ENCODE peak calls at places on chromosomes 4 and X, in eight cellular contexts. One of them, this sample, is unnamed.

GRCh38 chr4:61628727-61629126 is 428.6 kb downstream of the ADGRL3 start:
- DNase-seq in uterus: no peak
- DNase-seq in suprapubic skin: no peak
- DNase-seq in body of pancreas: no peak
- DNase-seq in adrenal gland: no peak
- DNase-seq in spleen: no peak
- DNase-seq in ovary: no peak
- DNase-seq in A549: no peak
- DNase-seq in this sample: no peak

GRCh38 chr4:8198206-8198905 is 734 bp upstream of the SH3TC1 start:
- DNase-seq in uterus: no peak
- DNase-seq in suprapubic skin: no peak
- DNase-seq in body of pancreas: peak; percentile 80
- DNase-seq in adrenal gland: no peak
- DNase-seq in spleen: peak; percentile 85
- DNase-seq in ovary: no peak
- DNase-seq in A549: no peak
- DNase-seq in this sample: no peak

GRCh38 chr4:87330761-87331160 is 8.1 kb upstream of the HSD17B13 start:
- DNase-seq in uterus: no peak
- DNase-seq in suprapubic skin: no peak
- DNase-seq in body of pancreas: no peak
- DNase-seq in adrenal gland: no peak
- DNase-seq in spleen: no peak
- DNase-seq in ovary: no peak
- DNase-seq in A549: no peak
- DNase-seq in this sample: no peak

GRCh38 chrX:16807976-16808542 is 21.8 kb downstream of the TXLNG start:
- DNase-seq in uterus: no peak
- DNase-seq in suprapubic skin: no peak
- DNase-seq in body of pancreas: no peak
- DNase-seq in adrenal gland: no peak
- DNase-seq in spleen: no peak
- DNase-seq in ovary: no peak
- DNase-seq in A549: peak; percentile 61
- DNase-seq in this sample: peak; percentile 55

GRCh38 chr4:127881565-127881869 is 824 bp downstream of the PLK4 start:
- DNase-seq in uterus: no peak
- DNase-seq in suprapubic skin: no peak
- DNase-seq in body of pancreas: no peak
- DNase-seq in adrenal gland: no peak
- DNase-seq in spleen: no peak
- DNase-seq in ovary: no peak
- DNase-seq in A549: no peak
- DNase-seq in this sample: no peak

GRCh38 chr4:180665994-180666818 is 1577.0 kb upstream of the TENM3 start:
- DNase-seq in uterus: no peak
- DNase-seq in suprapubic skin: no peak
- DNase-seq in body of pancreas: no peak
- DNase-seq in adrenal gland: peak; percentile 36
- DNase-seq in spleen: no peak
- DNase-seq in ovary: no peak
- DNase-seq in A549: peak; percentile 46
- DNase-seq in this sample: peak; percentile 61

GRCh38 chrX:45200741-45201234 is at the start of gene DIPK2B:
- DNase-seq in uterus: no peak
- DNase-seq in suprapubic skin: no peak
- DNase-seq in body of pancreas: no peak
- DNase-seq in adrenal gland: peak; percentile 23
- DNase-seq in spleen: no peak
- DNase-seq in ovary: peak; percentile 23
- DNase-seq in A549: no peak
- DNase-seq in this sample: no peak

GRCh38 chrX:145405012-145405411 is 157.7 kb downstream of the SPANXN1 start:
- DNase-seq in uterus: no peak
- DNase-seq in suprapubic skin: no peak
- DNase-seq in body of pancreas: peak; percentile 5
- DNase-seq in adrenal gland: peak; percentile 17
- DNase-seq in spleen: no peak
- DNase-seq in ovary: no peak
- DNase-seq in A549: peak; percentile 24
- DNase-seq in this sample: peak; percentile 1

GRCh38 chr4:127997534-127998388 is 32.6 kb downstream of the ABHD18 start:
- DNase-seq in uterus: no peak
- DNase-seq in suprapubic skin: no peak
- DNase-seq in body of pancreas: peak; percentile 39
- DNase-seq in adrenal gland: no peak
- DNase-seq in spleen: no peak
- DNase-seq in ovary: no peak
- DNase-seq in A549: peak; percentile 71
- DNase-seq in this sample: peak; percentile 6

GRCh38 chr4:120683902-120684540 is 238.5 kb downstream of the PRDM5 start:
- DNase-seq in uterus: no peak
- DNase-seq in suprapubic skin: no peak
- DNase-seq in body of pancreas: no peak
- DNase-seq in adrenal gland: no peak
- DNase-seq in spleen: no peak
- DNase-seq in ovary: no peak
- DNase-seq in A549: no peak
- DNase-seq in this sample: no peak

GRCh38 chr4:26687728-26688127 is 103.8 kb downstream of the TBC1D19 start:
- DNase-seq in uterus: no peak
- DNase-seq in suprapubic skin: no peak
- DNase-seq in body of pancreas: no peak
- DNase-seq in adrenal gland: no peak
- DNase-seq in spleen: no peak
- DNase-seq in ovary: no peak
- DNase-seq in A549: no peak
- DNase-seq in this sample: no peak

GRCh38 chr4:15262396-15262795 is 165.4 kb upstream of the C1QTNF7 start:
- DNase-seq in uterus: no peak
- DNase-seq in suprapubic skin: no peak
- DNase-seq in body of pancreas: no peak
- DNase-seq in adrenal gland: no peak
- DNase-seq in spleen: no peak
- DNase-seq in ovary: no peak
- DNase-seq in A549: no peak
- DNase-seq in this sample: no peak

GRCh38 chrX:20477836-20478532 is 211.3 kb upstream of the RPS6KA3 start:
- DNase-seq in uterus: no peak
- DNase-seq in suprapubic skin: no peak
- DNase-seq in body of pancreas: peak; percentile 21
- DNase-seq in adrenal gland: no peak
- DNase-seq in spleen: no peak
- DNase-seq in ovary: no peak
- DNase-seq in A549: no peak
- DNase-seq in this sample: no peak

GRCh38 chrX:24153175-24153795 is 3.8 kb downstream of the ZFX start:
- DNase-seq in uterus: no peak
- DNase-seq in suprapubic skin: no peak
- DNase-seq in body of pancreas: no peak
- DNase-seq in adrenal gland: no peak
- DNase-seq in spleen: no peak
- DNase-seq in ovary: no peak
- DNase-seq in A549: peak; percentile 48
- DNase-seq in this sample: peak; percentile 4

GRCh38 chrX:39519566-39520301 is 578.0 kb downstream of the BCOR start:
- DNase-seq in uterus: no peak
- DNase-seq in suprapubic skin: no peak
- DNase-seq in body of pancreas: no peak
- DNase-seq in adrenal gland: no peak
- DNase-seq in spleen: no peak
- DNase-seq in ovary: no peak
- DNase-seq in A549: no peak
- DNase-seq in this sample: no peak

GRCh38 chrX:70592091-70592490 is 147.5 kb downstream of the DLG3 start:
- DNase-seq in uterus: no peak
- DNase-seq in suprapubic skin: no peak
- DNase-seq in body of pancreas: no peak
- DNase-seq in adrenal gland: no peak
- DNase-seq in spleen: no peak
- DNase-seq in ovary: no peak
- DNase-seq in A549: peak; percentile 55
- DNase-seq in this sample: no peak

GRCh38 chr4:97016186-97016945 is 1126.9 kb downstream of the STPG2 start:
- DNase-seq in uterus: no peak
- DNase-seq in suprapubic skin: no peak
- DNase-seq in body of pancreas: no peak
- DNase-seq in adrenal gland: no peak
- DNase-seq in spleen: no peak
- DNase-seq in ovary: no peak
- DNase-seq in A549: no peak
- DNase-seq in this sample: no peak

GRCh38 chr4:81736324-81736723 is 264.6 kb upstream of the RASGEF1B start:
- DNase-seq in uterus: no peak
- DNase-seq in suprapubic skin: no peak
- DNase-seq in body of pancreas: no peak
- DNase-seq in adrenal gland: no peak
- DNase-seq in spleen: no peak
- DNase-seq in ovary: no peak
- DNase-seq in A549: no peak
- DNase-seq in this sample: peak; percentile 4

GRCh38 chr4:78629991-78630541 is 78.5 kb downstream of the ANXA3 start:
- DNase-seq in uterus: no peak
- DNase-seq in suprapubic skin: no peak
- DNase-seq in body of pancreas: peak; percentile 61
- DNase-seq in adrenal gland: no peak
- DNase-seq in spleen: no peak
- DNase-seq in ovary: no peak
- DNase-seq in A549: no peak
- DNase-seq in this sample: peak; percentile 76

GRCh38 chrX:47958943-47959342 is 44.8 kb downstream of the ZNF182 start:
- DNase-seq in uterus: no peak
- DNase-seq in suprapubic skin: no peak
- DNase-seq in body of pancreas: peak; percentile 16
- DNase-seq in adrenal gland: no peak
- DNase-seq in spleen: no peak
- DNase-seq in ovary: no peak
- DNase-seq in A549: no peak
- DNase-seq in this sample: peak; percentile 14

GRCh38 chr4:48778431-48779094 is 1.5 kb downstream of the FRYL start:
- DNase-seq in uterus: no peak
- DNase-seq in suprapubic skin: no peak
- DNase-seq in body of pancreas: no peak
- DNase-seq in adrenal gland: no peak
- DNase-seq in spleen: no peak
- DNase-seq in ovary: no peak
- DNase-seq in A549: no peak
- DNase-seq in this sample: peak; percentile 56

GRCh38 chr4:158807696-158808095 is 38.9 kb downstream of the FNIP2 start:
- DNase-seq in uterus: no peak
- DNase-seq in suprapubic skin: no peak
- DNase-seq in body of pancreas: no peak
- DNase-seq in adrenal gland: no peak
- DNase-seq in spleen: no peak
- DNase-seq in ovary: no peak
- DNase-seq in A549: no peak
- DNase-seq in this sample: peak; percentile 72

GRCh38 chr4:158810487-158811215 is 41.8 kb downstream of the FNIP2 start:
- DNase-seq in uterus: peak; percentile 69
- DNase-seq in suprapubic skin: peak; percentile 83
- DNase-seq in body of pancreas: peak; percentile 50
- DNase-seq in adrenal gland: peak; percentile 38
- DNase-seq in spleen: no peak
- DNase-seq in ovary: peak; percentile 62
- DNase-seq in A549: peak; percentile 36
- DNase-seq in this sample: peak; percentile 30

GRCh38 chr4:158809611-158810486 is 41.0 kb downstream of the FNIP2 start:
- DNase-seq in uterus: no peak
- DNase-seq in suprapubic skin: no peak
- DNase-seq in body of pancreas: no peak
- DNase-seq in adrenal gland: no peak
- DNase-seq in spleen: no peak
- DNase-seq in ovary: no peak
- DNase-seq in A549: peak; percentile 52
- DNase-seq in this sample: peak; percentile 56

GRCh38 chr4:158805628-158806471 is 37.0 kb downstream of the FNIP2 start:
- DNase-seq in uterus: no peak
- DNase-seq in suprapubic skin: no peak
- DNase-seq in body of pancreas: no peak
- DNase-seq in adrenal gland: peak; percentile 40
- DNase-seq in spleen: no peak
- DNase-seq in ovary: no peak
- DNase-seq in A549: no peak
- DNase-seq in this sample: peak; percentile 84

DNA sequence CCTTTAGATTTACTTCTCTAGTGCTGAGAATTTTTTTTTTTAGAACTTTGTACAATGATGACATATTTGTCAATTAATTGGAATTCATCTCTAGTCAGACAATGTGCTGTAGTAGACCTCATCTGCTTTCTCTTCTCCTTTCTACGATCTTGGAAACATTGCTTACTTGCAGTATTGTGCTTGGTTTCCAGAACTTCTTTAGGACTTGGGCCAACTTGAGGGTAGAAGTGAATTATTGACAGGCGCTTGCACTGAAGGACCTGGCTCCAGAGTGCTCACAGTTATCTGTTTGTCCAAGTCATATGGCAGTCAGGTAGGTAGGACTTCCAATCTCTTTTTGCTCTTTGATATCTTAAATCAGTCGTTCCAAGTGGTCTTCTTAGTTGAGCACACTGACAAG is 39.6 kb downstream of the FNIP2 start:
- DNase-seq in uterus: no peak
- DNase-seq in suprapubic skin: no peak
- DNase-seq in body of pancreas: no peak
- DNase-seq in adrenal gland: no peak
- DNase-seq in spleen: no peak
- DNase-seq in ovary: no peak
- DNase-seq in A549: no peak
- DNase-seq in this sample: no peak
- TF ChIP-seq POLR2A in uterus: no peak
- TF ChIP-seq POLR2A in suprapubic skin: no peak
- TF ChIP-seq POLR2A in body of pancreas: no peak
- TF ChIP-seq POLR2A in adrenal gland: no peak
- TF ChIP-seq POLR2A in spleen: no peak
- TF ChIP-seq POLR2A in ovary: no peak
- TF ChIP-seq POLR2A in A549: no peak
- TF ChIP-seq POLR2A in this sample: no peak

GRCh38 chrX:1496076-1496475 is 40.9 kb downstream of the P2RY8 start:
- DNase-seq in uterus: no peak
- DNase-seq in suprapubic skin: no peak
- DNase-seq in body of pancreas: no peak
- DNase-seq in adrenal gland: no peak
- DNase-seq in spleen: peak; percentile 61
- DNase-seq in ovary: no peak
- DNase-seq in A549: no peak
- DNase-seq in this sample: no peak
- TF ChIP-seq POLR2A in uterus: no peak
- TF ChIP-seq POLR2A in suprapubic skin: no peak
- TF ChIP-seq POLR2A in body of pancreas: no peak
- TF ChIP-seq POLR2A in adrenal gland: no peak
- TF ChIP-seq POLR2A in spleen: no peak
- TF ChIP-seq POLR2A in ovary: no peak
- TF ChIP-seq POLR2A in A549: no peak
- TF ChIP-seq POLR2A in this sample: no peak

GRCh38 chr4:173169428-173170209 is 1.0 kb downstream of the GALNT7 start:
- DNase-seq in uterus: peak; percentile 67
- DNase-seq in suprapubic skin: peak; percentile 76
- DNase-seq in body of pancreas: peak; percentile 60
- DNase-seq in adrenal gland: peak; percentile 58
- DNase-seq in spleen: peak; percentile 95
- DNase-seq in ovary: peak; percentile 70
- DNase-seq in A549: peak; percentile 65
- DNase-seq in this sample: peak; percentile 72
- TF ChIP-seq POLR2A in uterus: peak; percentile 47
- TF ChIP-seq POLR2A in suprapubic skin: peak; percentile 11
- TF ChIP-seq POLR2A in body of pancreas: peak; percentile 17
- TF ChIP-seq POLR2A in adrenal gland: peak; percentile 4
- TF ChIP-seq POLR2A in spleen: no peak
- TF ChIP-seq POLR2A in ovary: peak; percentile 27
- TF ChIP-seq POLR2A in A549: no peak
- TF ChIP-seq POLR2A in this sample: peak; percentile 26

GRCh38 chr4:41178372-41179085 is 35.8 kb downstream of the APBB2 start:
- DNase-seq in uterus: no peak
- DNase-seq in suprapubic skin: no peak
- DNase-seq in body of pancreas: no peak
- DNase-seq in adrenal gland: no peak
- DNase-seq in spleen: no peak
- DNase-seq in ovary: no peak
- DNase-seq in A549: no peak
- DNase-seq in this sample: no peak
- TF ChIP-seq POLR2A in uterus: no peak
- TF ChIP-seq POLR2A in suprapubic skin: no peak
- TF ChIP-seq POLR2A in body of pancreas: no peak
- TF ChIP-seq POLR2A in adrenal gland: no peak
- TF ChIP-seq POLR2A in spleen: no peak
- TF ChIP-seq POLR2A in ovary: no peak
- TF ChIP-seq POLR2A in A549: no peak
- TF ChIP-seq POLR2A in this sample: no peak